ENCODE peak calls at places on chromosomes 13 and 19, in six cellular contexts. J, L, V, N, P and F are unnamed samples.

GRCh38 chr13:109330941-109331340 is 455.4 kb downstream of the IRS2 start:
- DNase-seq in J (no peak), L (no peak), V (no peak), N (no peak), P (no peak), F (no peak)

GRCh38 chr19:55319786-55320185 is 5.4 kb downstream of the TMEM150B start:
- DNase-seq in J (no peak), L (peak), V (peak), N (peak), P (no peak), F (no peak)

GRCh38 chr13:110116072-110116487 is 190.9 kb downstream of the COL4A1 start:
- DNase-seq in J (peak), L (peak), V (peak), N (peak), P (peak), F (no peak)

GRCh38 chr19:5943623-5944022 is 29.6 kb downstream of the CAPS start:
- DNase-seq in J (no peak), L (no peak), V (no peak), N (no peak), P (no peak), F (no peak)

GRCh38 chr19:7505288-7505681 is 10.6 kb upstream of the ZNF358 start:
- DNase-seq in J (no peak), L (no peak), V (no peak), N (no peak), P (no peak), F (no peak)

GRCh38 chr19:46728693-46729339 is 11.9 kb upstream of the PRKD2 start:
- DNase-seq in J (no peak), L (peak), V (peak), N (peak), P (peak), F (peak)

GRCh38 chr19:3452456-3453068 is 27.8 kb downstream of the SMIM24 start:
- DNase-seq in J (no peak), L (no peak), V (no peak), N (no peak), P (no peak), F (no peak)

GRCh38 chr13:82330499-82330898 is 1551.8 kb downstream of the SLITRK1 start:
- DNase-seq in J (no peak), L (no peak), V (no peak), N (no peak), P (no peak), F (no peak)

GRCh38 chr19:47209323-47210179 is 21.4 kb downstream of the BBC3 start:
- DNase-seq in J (peak), L (no peak), V (no peak), N (peak), P (no peak), F (no peak)

GRCh38 chr13:48038763-48039162 is 1.2 kb downstream of the NUDT15 start:
- DNase-seq in J (no peak), L (no peak), V (no peak), N (no peak), P (no peak), F (no peak)

GRCh38 chr13:88125055-88125454 is 453.9 kb downstream of the SLITRK5 start:
- DNase-seq in J (no peak), L (no peak), V (no peak), N (no peak), P (no peak), F (no peak)

GRCh38 chr19:34766386-34766785 is 6.6 kb downstream of the ZNF599 start:
- DNase-seq in J (no peak), L (no peak), V (no peak), N (no peak), P (no peak), F (no peak)

GRCh38 chr13:113643593-113643992 is 14.4 kb downstream of the ATP4B start:
- DNase-seq in J (no peak), L (peak), V (no peak), N (no peak), P (no peak), F (no peak)

GRCh38 chr19:2255112-2255845 is 938 bp downstream of the JSRP1 start:
- DNase-seq in J (no peak), L (no peak), V (no peak), N (no peak), P (no peak), F (no peak)

GRCh38 chr13:32428581-32429072 is 697 bp upstream of the N4BP2L1 start:
- DNase-seq in J (no peak), L (peak), V (no peak), N (no peak), P (no peak), F (no peak)

GRCh38 chr19:18399008-18399407 is 1.6 kb upstream of the LRRC25 start:
- DNase-seq in J (peak), L (peak), V (no peak), N (no peak), P (no peak), F (no peak)

GRCh38 chr13:68927387-68928026 is 1180.1 kb upstream of the ATXN8OS start:
- DNase-seq in J (no peak), L (no peak), V (no peak), N (no peak), P (no peak), F (no peak)

GRCh38 chr13:110305949-110306339 is 1.0 kb downstream of the COL4A1 start:
- DNase-seq in J (peak), L (peak), V (no peak), N (no peak), P (no peak), F (no peak)

GRCh38 chr13:28794370-28794769 is 25.8 kb upstream of the MTUS2 start:
- DNase-seq in J (no peak), L (no peak), V (no peak), N (no peak), P (no peak), F (no peak)

GRCh38 chr13:100040196-100040595 is 48.7 kb upstream of the PCCA start:
- DNase-seq in J (no peak), L (no peak), V (no peak), N (no peak), P (no peak), F (no peak)

GRCh38 chr19:39265321-39265916 is 2.8 kb upstream of the IFNL2 start:
- DNase-seq in J (no peak), L (no peak), V (no peak), N (no peak), P (no peak), F (no peak)

GRCh38 chr13:76720827-76721226 is 165.4 kb downstream of the KCTD12 start:
- DNase-seq in J (no peak), L (no peak), V (no peak), N (no peak), P (no peak), F (no peak)

GRCh38 chr19:1252818-1253513 is 4.6 kb downstream of the MIDN start:
- DNase-seq in J (no peak), L (peak), V (peak), N (peak), P (peak), F (peak)

GRCh38 chr19:51128227-51128626 is 3.5 kb downstream of the SIGLEC9 start:
- DNase-seq in J (no peak), L (no peak), V (no peak), N (no peak), P (peak), F (no peak)

GRCh38 chr13:74675185-74675584 is 541.0 kb upstream of the KLF12 start:
- DNase-seq in J (no peak), L (no peak), V (no peak), N (no peak), P (no peak), F (no peak)

GRCh38 chr19:40612831-40613668 is 11.9 kb downstream of the LTBP4 start:
- DNase-seq in J (peak), L (peak), V (no peak), N (no peak), P (peak), F (peak)

GRCh38 chr13:98406971-98407370 is 169.9 kb downstream of the STK24 start:
- DNase-seq in J (no peak), L (peak), V (no peak), N (no peak), P (no peak), F (no peak)

GRCh38 chr13:98405107-98405571 is 171.8 kb downstream of the STK24 start:
- DNase-seq in J (no peak), L (peak), V (no peak), N (no peak), P (no peak), F (no peak)

GRCh38 chr13:98406475-98406874 is 170.4 kb downstream of the STK24 start:
- DNase-seq in J (no peak), L (peak), V (no peak), N (no peak), P (no peak), F (no peak)

GRCh38 chr13:98407575-98407974 is 169.3 kb downstream of the STK24 start:
- DNase-seq in J (no peak), L (no peak), V (no peak), N (no peak), P (no peak), F (no peak)

DNA sequence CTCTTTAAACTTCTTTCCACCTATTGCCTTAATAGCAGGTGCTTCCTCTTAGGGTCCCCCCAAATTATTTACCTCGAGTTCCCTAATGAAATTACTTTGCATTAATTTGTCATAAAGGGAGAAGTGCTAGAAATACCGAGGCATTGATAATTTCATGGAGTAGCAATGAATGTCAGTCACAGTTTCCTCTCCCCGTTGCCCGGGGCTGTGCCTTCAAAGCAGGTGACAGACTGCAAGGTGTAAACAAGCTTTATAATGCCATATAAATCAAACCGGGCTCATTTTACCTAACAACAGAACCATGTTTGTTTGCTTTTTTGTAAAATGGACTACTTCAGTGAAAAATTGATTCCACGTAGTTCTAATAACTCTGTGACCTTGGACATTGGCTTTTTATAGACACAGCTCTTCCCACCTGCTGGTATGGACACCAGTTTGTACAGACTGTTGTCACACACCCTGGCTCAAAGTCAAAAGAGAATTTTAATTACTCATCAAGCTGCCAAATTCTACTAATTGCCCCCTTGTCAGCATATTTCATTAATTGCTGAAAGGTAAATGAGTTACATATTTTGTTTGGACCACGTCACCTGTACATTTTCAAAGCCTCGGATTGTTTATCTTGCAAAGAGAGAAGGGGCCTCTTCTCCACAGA is 171.1 kb downstream of the STK24 start:
- DNase-seq in J (no peak), L (no peak), V (no peak), N (no peak), P (no peak), F (no peak)
- H3K27ac ChIP-seq in J (no peak), L (peak), V (no peak), N (no peak), P (no peak), F (no peak)

GRCh38 chr19:41877916-41878905 is 1.1 kb downstream of the CD79A start:
- DNase-seq in J (no peak), L (no peak), V (no peak), N (no peak), P (no peak), F (no peak)

GRCh38 chr19:41882568-41883462 is at the start of gene ARHGEF1:
- DNase-seq in J (no peak), L (peak), V (peak), N (peak), P (peak), F (no peak)

GRCh38 chr19:41879670-41880328 is 2.7 kb downstream of the CD79A start:
- DNase-seq in J (no peak), L (no peak), V (no peak), N (no peak), P (no peak), F (no peak)

GRCh38 chr19:41879080-41879479 is 2.0 kb downstream of the CD79A start:
- DNase-seq in J (no peak), L (no peak), V (no peak), N (no peak), P (no peak), F (no peak)

GRCh38 chr19:41880329-41880708 is 2.7 kb upstream of the ARHGEF1 start:
- DNase-seq in J (no peak), L (no peak), V (no peak), N (no peak), P (no peak), F (no peak)
- H3K27ac ChIP-seq in J (no peak), L (no peak), V (no peak), N (no peak), P (peak), F (peak)

GRCh38 chr13:40588101-40588500 is 78.3 kb downstream of the FOXO1 start:
- DNase-seq in J (no peak), L (no peak), V (no peak), N (no peak), P (no peak), F (no peak)
- H3K27ac ChIP-seq in J (no peak), L (no peak), V (peak), N (peak), P (no peak), F (no peak)

DNA sequence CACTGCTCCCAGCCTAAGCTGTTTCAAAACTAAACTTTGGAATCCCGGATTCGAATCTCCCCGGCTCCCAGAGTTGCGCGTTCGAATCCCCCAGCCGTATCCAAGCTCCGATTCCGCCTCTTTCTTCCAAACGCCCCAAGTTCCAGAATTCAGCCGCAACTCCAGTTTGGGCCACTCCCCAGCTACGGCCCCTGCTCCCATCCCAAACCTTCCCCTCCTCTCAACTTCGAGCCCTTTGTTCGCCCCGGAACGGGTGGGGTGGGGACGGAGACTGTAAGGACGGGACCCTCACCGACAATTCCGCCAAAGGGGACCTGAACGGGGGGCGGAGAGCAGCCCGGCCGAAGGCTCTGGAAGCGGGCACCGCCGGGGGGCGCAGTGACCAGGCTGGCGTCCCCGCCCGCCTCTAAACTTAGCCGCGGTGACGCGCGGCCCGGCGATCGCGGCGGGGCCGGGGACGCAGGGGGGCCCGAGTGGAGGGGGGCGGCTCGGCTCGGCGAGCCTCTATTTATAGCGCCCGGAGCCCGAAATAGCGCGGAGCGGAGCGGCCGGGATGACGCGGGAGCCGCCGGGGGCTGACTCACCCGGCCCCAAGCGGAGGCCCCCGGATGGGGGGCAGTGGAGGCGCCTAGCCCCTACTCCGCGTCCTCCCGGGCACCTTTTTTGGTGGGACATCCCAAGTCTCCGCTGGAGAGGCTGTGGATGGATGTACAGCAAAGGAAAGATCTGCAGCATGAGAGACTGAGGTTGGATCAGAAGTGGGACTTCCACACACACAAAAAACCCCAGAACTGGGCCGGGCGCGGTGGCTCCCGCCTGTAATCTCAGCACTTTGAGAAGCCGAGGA is 4.9 kb upstream of the ERCC1 start:
- DNase-seq in J (peak), L (peak), V (peak), N (peak), P (no peak), F (no peak)
- H3K27ac ChIP-seq in J (peak), L (peak), V (peak), N (peak), P (peak), F (no peak)

GRCh38 chr13:36453518-36453917 is 21.2 kb downstream of the CCNA1 start:
- DNase-seq in J (no peak), L (no peak), V (no peak), N (no peak), P (no peak), F (no peak)

GRCh38 chr13:36454962-36455361 is 22.7 kb downstream of the CCNA1 start:
- DNase-seq in J (no peak), L (no peak), V (no peak), N (no peak), P (no peak), F (no peak)

GRCh38 chr13:36454121-36454520 is 21.8 kb downstream of the CCNA1 start:
- DNase-seq in J (no peak), L (no peak), V (no peak), N (no peak), P (no peak), F (no peak)

GRCh38 chr13:36461472-36461871 is 29.2 kb downstream of the CCNA1 start:
- DNase-seq in J (no peak), L (no peak), V (no peak), N (no peak), P (no peak), F (no peak)

DNA sequence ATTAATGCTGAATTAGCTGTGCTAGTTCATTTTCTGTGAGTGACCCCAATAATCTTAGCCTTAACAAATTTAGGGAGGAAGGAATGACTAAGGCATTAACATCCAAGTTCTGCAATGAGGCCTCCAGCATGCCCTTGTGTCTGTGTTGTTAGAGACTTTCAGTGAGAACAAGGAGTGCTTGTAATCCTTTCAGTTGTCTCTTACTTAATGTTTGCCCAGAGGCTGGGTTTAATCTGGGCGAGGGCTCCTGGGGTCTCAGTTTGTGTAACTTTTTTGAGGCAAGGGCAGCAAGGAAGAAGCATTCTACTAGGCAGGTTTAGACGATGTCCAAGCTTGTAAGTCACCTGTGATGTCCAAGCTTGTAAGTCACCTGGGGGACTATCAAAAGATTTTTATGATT is 24.3 kb downstream of the CCNA1 start:
- DNase-seq in J (no peak), L (no peak), V (no peak), N (no peak), P (no peak), F (no peak)
- H3K27ac ChIP-seq in J (no peak), L (no peak), V (no peak), N (no peak), P (no peak), F (no peak)

DNA sequence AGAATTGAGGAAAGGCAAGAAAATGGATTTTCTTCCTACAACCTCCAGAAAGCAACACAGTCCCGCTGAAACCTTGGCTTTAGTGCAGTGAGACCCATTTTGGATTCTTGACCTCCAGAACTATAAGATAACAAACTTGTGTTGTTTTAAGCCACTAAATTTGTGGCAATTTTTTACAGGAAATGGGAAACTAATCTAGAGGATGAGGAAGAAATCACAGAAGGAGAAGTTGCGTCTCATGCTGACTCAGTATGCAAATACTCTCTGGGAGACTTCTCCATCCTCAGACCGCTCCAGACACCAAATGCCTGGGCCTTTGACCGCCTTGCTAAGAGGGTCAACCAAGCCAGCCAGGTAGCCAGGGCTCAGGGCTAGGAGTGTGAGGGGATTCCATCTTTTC is 13.1 kb upstream of the CEACAM16 start:
- DNase-seq in J (no peak), L (no peak), V (no peak), N (no peak), P (no peak), F (no peak)
- H3K27ac ChIP-seq in J (peak), L (peak), V (no peak), N (peak), P (no peak), F (no peak)

GRCh38 chr19:35901854-35902661 is at the start of gene HCST:
- DNase-seq in J (no peak), L (no peak), V (no peak), N (no peak), P (no peak), F (peak)
- H3K27ac ChIP-seq in J (peak), L (peak), V (no peak), N (peak), P (peak), F (peak)